ENCODE peak calls at places on chromosomes 6 and 20, in eight cellular contexts. A is CD8-positive, alpha-beta memory T cell; V is ovary; H is Panc1; W is right cardiac atrium; Z is lung; S is naive thymus-derived CD4-positive, alpha-beta T cell; K is tibial artery. M is an unnamed sample. For H3K4me1 and H3K27me3, the result is how much of the 10 kb centered on the place peaks cover.

GRCh38 chr6:33206864-33207568 is 1.3 kb upstream of the RING1 start:
- DNase-seq in A (no peak), V (no peak), H (no peak), W (no peak), Z (no peak), S (no peak), K (no peak), M (peak)

GRCh38 chr6:11732036-11732545 is 46.5 kb downstream of the ADTRP start:
- DNase-seq in A (no peak), V (no peak), H (no peak), W (peak), Z (peak), S (no peak), K (peak), M (peak)

GRCh38 chr6:117227245-117227962 is 38.0 kb upstream of the VGLL2 start:
- DNase-seq in A (no peak), V (no peak), H (no peak), W (no peak), Z (no peak), S (no peak), K (no peak), M (no peak)

GRCh38 chr6:39189915-39190544 is 39.2 kb downstream of the KCNK5 start:
- DNase-seq in A (no peak), V (peak), H (no peak), W (peak), Z (peak), S (no peak), K (peak), M (no peak)

GRCh38 chr6:118468682-118469465 is 79.2 kb upstream of the PLN start:
- DNase-seq in A (no peak), V (no peak), H (peak), W (no peak), Z (no peak), S (no peak), K (no peak), M (no peak)

GRCh38 chr20:6121504-6121903 is 1.3 kb downstream of the FERMT1 start:
- DNase-seq in A (no peak), V (no peak), H (no peak), W (no peak), Z (no peak), S (no peak), K (no peak), M (no peak)

GRCh38 chr20:50572922-50573777 is 63.0 kb downstream of the PTPN1 start:
- DNase-seq in A (no peak), V (peak), H (no peak), W (peak), Z (no peak), S (no peak), K (peak), M (no peak)

GRCh38 chr6:109325400-109325801 is 56.9 kb downstream of the CD164 start:
- DNase-seq in A (no peak), V (no peak), H (no peak), W (no peak), Z (no peak), S (no peak), K (no peak), M (no peak)

GRCh38 chr20:17856837-17857605 is 111.6 kb downstream of the SNX5 start:
- DNase-seq in A (no peak), V (no peak), H (no peak), W (no peak), Z (no peak), S (no peak), K (peak), M (no peak)
- H3K4me1 ChIP-seq in A (under half), V (under half), H (under half), W (under half), Z (under half), S (under half), K (under half), M (under half)

GRCh38 chr20:33017542-33017941 is 10.0 kb downstream of the BPIFB2 start:
- DNase-seq in A (no peak), V (no peak), H (no peak), W (no peak), Z (no peak), S (no peak), K (no peak), M (no peak)
- H3K27ac ChIP-seq in A (no peak), V (no peak), H (no peak), W (no peak), Z (no peak), S (no peak), K (no peak), M (no peak)

GRCh38 chr6:84762220-84762940 is 2.0 kb downstream of the TBX18 start:
- DNase-seq in A (no peak), V (peak), H (no peak), W (peak), Z (no peak), S (no peak), K (peak), M (no peak)

GRCh38 chr6:84764332-84765049 is at the start of gene TBX18:
- DNase-seq in A (no peak), V (peak), H (peak), W (peak), Z (no peak), S (no peak), K (peak), M (peak)

GRCh38 chr6:84766118-84766683 is 1.8 kb upstream of the TBX18 start:
- DNase-seq in A (no peak), V (no peak), H (no peak), W (peak), Z (no peak), S (no peak), K (peak), M (peak)

GRCh38 chr6:84763397-84764331 is 734 bp downstream of the TBX18 start:
- DNase-seq in A (no peak), V (peak), H (peak), W (peak), Z (no peak), S (no peak), K (peak), M (peak)

GRCh38 chr6:84762941-84763396 is 1.4 kb downstream of the TBX18 start:
- DNase-seq in A (no peak), V (peak), H (no peak), W (peak), Z (no peak), S (no peak), K (no peak), M (peak)
- H3K27me3 ChIP-seq in A (under half), V (under half), H (under half), W (under half), Z (under half), S (under half), K (under half), M (half or more)

DNA sequence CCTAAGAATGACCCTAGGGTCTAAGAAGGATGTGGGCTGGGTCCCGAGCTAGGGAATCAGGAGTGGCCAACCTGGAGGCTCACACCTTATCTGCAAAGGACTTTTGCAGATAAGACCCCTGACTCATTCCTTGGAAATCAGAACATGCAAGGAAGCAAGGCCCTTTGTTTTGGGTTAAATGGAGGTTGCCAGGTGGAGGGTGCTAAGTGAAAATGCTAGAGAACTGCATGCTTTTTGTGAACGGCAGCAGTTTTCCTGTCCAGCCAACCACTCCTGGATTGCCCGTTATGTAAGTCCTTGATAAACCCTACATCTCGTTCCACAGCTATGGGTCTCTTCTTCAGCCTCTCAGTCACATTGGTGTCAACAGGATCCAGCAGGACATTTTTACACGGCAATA is 52.1 kb upstream of the CST7 start:
- DNase-seq in A (no peak), V (no peak), H (no peak), W (no peak), Z (no peak), S (no peak), K (no peak), M (no peak)
- H3K4me1 ChIP-seq in A (under half), V (under half), H (under half), W (under half), Z (under half), S (under half), K (under half), M (under half)

GRCh38 chr6:138520463-138520862 is 21.2 kb upstream of the NHSL1 start:
- DNase-seq in A (no peak), V (no peak), H (no peak), W (no peak), Z (no peak), S (no peak), K (no peak), M (no peak)
- H3K27ac ChIP-seq in A (no peak), V (no peak), H (no peak), W (no peak), Z (no peak), S (no peak), K (no peak), M (no peak)

GRCh38 chr20:54377992-54378773 is 97.2 kb upstream of the DOK5 start:
- DNase-seq in A (no peak), V (no peak), H (no peak), W (no peak), Z (no peak), S (no peak), K (no peak), M (no peak)

GRCh38 chr20:54379893-54380292 is 95.5 kb upstream of the DOK5 start:
- DNase-seq in A (no peak), V (no peak), H (no peak), W (no peak), Z (no peak), S (no peak), K (no peak), M (no peak)

GRCh38 chr20:54382419-54382818 is 93.0 kb upstream of the DOK5 start:
- DNase-seq in A (no peak), V (no peak), H (no peak), W (no peak), Z (no peak), S (no peak), K (no peak), M (no peak)
- H3K27me3 ChIP-seq in A (under half), V (under half), H (under half), W (under half), Z (under half), S (under half), K (under half), M (under half)

DNA sequence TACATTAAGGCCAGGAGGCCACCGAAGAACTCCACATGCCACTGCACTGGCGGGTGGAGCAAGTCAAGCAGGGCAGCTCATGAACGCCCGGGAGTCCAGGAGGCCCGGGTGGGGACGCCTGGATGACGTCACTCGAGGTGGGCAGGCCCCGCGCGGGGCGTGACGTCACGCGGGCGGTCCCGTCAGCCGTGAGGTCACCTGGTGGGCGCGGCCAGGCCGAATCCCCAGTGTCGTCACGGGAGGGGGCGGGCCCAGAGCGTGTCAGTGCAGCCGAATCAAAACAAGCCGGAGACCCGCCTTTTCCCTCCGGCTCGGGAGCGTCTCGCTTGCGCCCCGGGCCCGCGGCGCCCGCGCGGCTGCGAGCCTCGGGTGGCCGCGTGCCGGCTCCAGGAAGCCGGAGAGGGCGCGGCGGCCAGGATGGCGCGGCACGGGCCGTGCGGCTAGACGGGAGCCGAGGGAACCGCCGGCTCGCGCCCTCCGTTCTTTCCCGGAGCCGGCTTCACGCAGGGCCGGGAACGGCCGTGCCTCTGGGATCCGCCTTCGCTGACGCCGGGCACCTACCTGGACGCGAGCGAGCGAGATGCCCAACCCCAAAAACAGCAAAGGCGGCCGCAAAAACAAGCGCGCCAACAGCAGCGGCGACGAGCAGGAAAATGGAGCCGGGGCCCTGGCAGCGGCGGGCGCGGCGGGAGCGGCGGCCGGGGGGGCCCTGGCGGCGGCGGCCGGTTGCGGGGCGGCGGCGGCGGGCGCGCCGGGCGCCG is at the start of gene HECA:
- DNase-seq in A (peak), V (peak), H (peak), W (peak), Z (peak), S (peak), K (peak), M (peak)
- H3K4me1 ChIP-seq in A (under half), V (under half), H (under half), W (under half), Z (under half), S (under half), K (under half), M (under half)

GRCh38 chr20:25057234-25058050 is 497 bp downstream of the ACSS1 start:
- DNase-seq in A (peak), V (peak), H (no peak), W (peak), Z (peak), S (peak), K (peak), M (peak)
- H3K27ac ChIP-seq in A (peak), V (peak), H (peak), W (peak), Z (peak), S (peak), K (peak), M (peak)

GRCh38 chr6:40352527-40353170 is 234.5 kb downstream of the LRFN2 start:
- DNase-seq in A (no peak), V (no peak), H (no peak), W (no peak), Z (peak), S (no peak), K (no peak), M (peak)

GRCh38 chr6:40352006-40352405 is 235.2 kb downstream of the LRFN2 start:
- DNase-seq in A (no peak), V (no peak), H (no peak), W (no peak), Z (peak), S (no peak), K (no peak), M (peak)

GRCh38 chr6:40349566-40350192 is 237.5 kb downstream of the LRFN2 start:
- DNase-seq in A (no peak), V (no peak), H (no peak), W (no peak), Z (peak), S (no peak), K (no peak), M (no peak)

GRCh38 chr6:40350193-40350941 is 236.8 kb downstream of the LRFN2 start:
- DNase-seq in A (no peak), V (no peak), H (no peak), W (no peak), Z (peak), S (no peak), K (no peak), M (no peak)

DNA sequence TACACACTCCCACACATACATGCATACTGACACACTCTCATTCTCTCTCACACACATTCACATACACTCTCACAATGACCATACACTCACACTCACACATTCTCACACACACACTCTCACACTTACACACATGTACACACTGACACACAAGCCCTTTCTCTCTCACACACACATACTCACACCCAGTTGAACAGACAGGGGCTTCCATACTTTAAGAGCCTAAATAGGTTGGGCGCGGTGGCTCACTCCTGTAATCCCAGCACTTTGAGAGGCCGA is 236.3 kb downstream of the LRFN2 start:
- DNase-seq in A (no peak), V (no peak), H (no peak), W (no peak), Z (peak), S (no peak), K (no peak), M (no peak)
- H3K27me3 ChIP-seq in A (under half), V (under half), H (under half), W (under half), Z (under half), S (under half), K (under half), M (under half)